ENCODE peak calls at places on chromosomes 13 and 19, in six cellular contexts. One of them, this sample, is unnamed.

GRCh38 chr13:77865588-77865987 is 53.0 kb downstream of the EDNRB start:
- DNase-seq in breast epithelium: no peak
- DNase-seq in tibial artery: no peak
- DNase-seq in keratinocyte: no peak
- DNase-seq in dorsolateral prefrontal cortex: no peak
- DNase-seq in astrocyte: no peak
- DNase-seq in this sample: no peak

GRCh38 chr19:33309826-33310225 is 7.5 kb upstream of the CEBPA start:
- DNase-seq in keratinocyte: no peak
- DNase-seq in astrocyte: no peak
- DNase-seq in dorsolateral prefrontal cortex: no peak
- DNase-seq in breast epithelium: no peak
- DNase-seq in tibial artery: no peak
- DNase-seq in this sample: no peak

GRCh38 chr19:21321996-21322395 is 7.2 kb downstream of the ZNF708 start:
- DNase-seq in keratinocyte: no peak
- DNase-seq in astrocyte: peak; percentile 75
- DNase-seq in breast epithelium: no peak
- DNase-seq in dorsolateral prefrontal cortex: no peak
- DNase-seq in tibial artery: no peak
- DNase-seq in this sample: no peak

GRCh38 chr13:32153056-32153455 is 121.5 kb downstream of the FRY start:
- DNase-seq in dorsolateral prefrontal cortex: no peak
- DNase-seq in keratinocyte: no peak
- DNase-seq in tibial artery: no peak
- DNase-seq in breast epithelium: no peak
- DNase-seq in astrocyte: peak; percentile 78
- DNase-seq in this sample: no peak

GRCh38 chr13:99417151-99417820 is 84.0 kb upstream of the TM9SF2 start:
- DNase-seq in breast epithelium: no peak
- DNase-seq in keratinocyte: no peak
- DNase-seq in dorsolateral prefrontal cortex: no peak
- DNase-seq in tibial artery: no peak
- DNase-seq in astrocyte: no peak
- DNase-seq in this sample: no peak

GRCh38 chr13:55777612-55778011 is 1363.1 kb upstream of the PRR20A start:
- DNase-seq in breast epithelium: no peak
- DNase-seq in dorsolateral prefrontal cortex: no peak
- DNase-seq in keratinocyte: no peak
- DNase-seq in tibial artery: no peak
- DNase-seq in astrocyte: no peak
- DNase-seq in this sample: no peak

GRCh38 chr13:109778102-109778542 is 8.3 kb downstream of the IRS2 start:
- DNase-seq in astrocyte: peak; percentile 71
- DNase-seq in tibial artery: no peak
- DNase-seq in breast epithelium: no peak
- DNase-seq in dorsolateral prefrontal cortex: no peak
- DNase-seq in keratinocyte: no peak
- DNase-seq in this sample: no peak

GRCh38 chr13:22126433-22127021 is 455.7 kb downstream of the FGF9 start:
- DNase-seq in tibial artery: no peak
- DNase-seq in keratinocyte: no peak
- DNase-seq in breast epithelium: no peak
- DNase-seq in astrocyte: no peak
- DNase-seq in dorsolateral prefrontal cortex: no peak
- DNase-seq in this sample: no peak

GRCh38 chr13:108681986-108682562 is 52.7 kb downstream of the MYO16 start:
- DNase-seq in tibial artery: no peak
- DNase-seq in dorsolateral prefrontal cortex: no peak
- DNase-seq in astrocyte: peak; percentile 12
- DNase-seq in keratinocyte: no peak
- DNase-seq in breast epithelium: no peak
- DNase-seq in this sample: no peak

GRCh38 chr19:34336781-34337271 is 28.2 kb upstream of the GPI start:
- DNase-seq in dorsolateral prefrontal cortex: no peak
- DNase-seq in astrocyte: no peak
- DNase-seq in tibial artery: no peak
- DNase-seq in breast epithelium: no peak
- DNase-seq in keratinocyte: no peak
- DNase-seq in this sample: no peak

GRCh38 chr13:98909016-98909415 is 68.8 kb downstream of the DOCK9 start:
- DNase-seq in keratinocyte: no peak
- DNase-seq in astrocyte: no peak
- DNase-seq in tibial artery: no peak
- DNase-seq in dorsolateral prefrontal cortex: no peak
- DNase-seq in breast epithelium: no peak
- DNase-seq in this sample: no peak

GRCh38 chr13:24495151-24495729 is 17.3 kb downstream of the PARP4 start:
- DNase-seq in astrocyte: no peak
- DNase-seq in tibial artery: no peak
- DNase-seq in keratinocyte: no peak
- DNase-seq in breast epithelium: no peak
- DNase-seq in dorsolateral prefrontal cortex: no peak
- DNase-seq in this sample: no peak

GRCh38 chr13:50267917-50268316 is 252.7 kb downstream of the KCNRG start:
- DNase-seq in dorsolateral prefrontal cortex: no peak
- DNase-seq in keratinocyte: no peak
- DNase-seq in tibial artery: no peak
- DNase-seq in breast epithelium: no peak
- DNase-seq in astrocyte: no peak
- DNase-seq in this sample: no peak

GRCh38 chr19:8618751-8619150 is 8.2 kb upstream of the ADAMTS10 start:
- DNase-seq in keratinocyte: no peak
- DNase-seq in dorsolateral prefrontal cortex: no peak
- DNase-seq in astrocyte: no peak
- DNase-seq in tibial artery: no peak
- DNase-seq in breast epithelium: no peak
- DNase-seq in this sample: no peak

GRCh38 chr13:43883636-43884035 is 3.9 kb downstream of the LACC1 start:
- DNase-seq in astrocyte: peak; percentile 27
- DNase-seq in keratinocyte: no peak
- DNase-seq in breast epithelium: no peak
- DNase-seq in dorsolateral prefrontal cortex: no peak
- DNase-seq in tibial artery: no peak
- DNase-seq in this sample: no peak

GRCh38 chr13:113122571-113123225 is at the start of gene F10:
- DNase-seq in keratinocyte: no peak
- DNase-seq in astrocyte: no peak
- DNase-seq in dorsolateral prefrontal cortex: no peak
- DNase-seq in tibial artery: peak; percentile 75
- DNase-seq in breast epithelium: no peak
- DNase-seq in this sample: no peak

GRCh38 chr13:75836441-75836840 is 200.3 kb downstream of the LMO7 start:
- DNase-seq in tibial artery: no peak
- DNase-seq in keratinocyte: no peak
- DNase-seq in breast epithelium: peak; percentile 34
- DNase-seq in astrocyte: no peak
- DNase-seq in dorsolateral prefrontal cortex: no peak
- DNase-seq in this sample: no peak

DNA sequence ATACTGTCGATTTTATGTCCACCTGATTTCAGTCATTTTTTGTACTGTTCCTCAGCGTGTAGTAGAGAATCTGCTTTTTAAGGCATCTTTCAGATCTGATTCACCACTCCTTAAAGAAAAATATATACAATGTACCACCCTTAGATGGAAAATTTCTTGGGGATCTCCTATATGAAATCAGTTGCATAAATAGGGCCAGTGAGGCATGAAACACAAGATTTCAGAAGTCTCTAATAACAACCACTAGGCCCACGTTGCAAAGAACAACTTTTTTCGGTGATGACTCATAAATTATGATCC is 1.4 kb downstream of the USP12 start:
- DNase-seq in keratinocyte: no peak
- DNase-seq in breast epithelium: no peak
- DNase-seq in astrocyte: peak; percentile 78
- DNase-seq in tibial artery: no peak
- DNase-seq in dorsolateral prefrontal cortex: no peak
- DNase-seq in this sample: no peak
- H3K4me3 ChIP-seq in keratinocyte: peak overlapping the region; percentile 52
- H3K4me3 ChIP-seq in breast epithelium: peak overlapping the region; percentile 99
- H3K4me3 ChIP-seq in astrocyte: peak overlapping the region; percentile 77
- H3K4me3 ChIP-seq in tibial artery: peak overlapping the region; percentile 67
- H3K4me3 ChIP-seq in dorsolateral prefrontal cortex: peak overlapping the region; percentile 77
- H3K4me3 ChIP-seq in this sample: peak overlapping the region; percentile 63

DNA sequence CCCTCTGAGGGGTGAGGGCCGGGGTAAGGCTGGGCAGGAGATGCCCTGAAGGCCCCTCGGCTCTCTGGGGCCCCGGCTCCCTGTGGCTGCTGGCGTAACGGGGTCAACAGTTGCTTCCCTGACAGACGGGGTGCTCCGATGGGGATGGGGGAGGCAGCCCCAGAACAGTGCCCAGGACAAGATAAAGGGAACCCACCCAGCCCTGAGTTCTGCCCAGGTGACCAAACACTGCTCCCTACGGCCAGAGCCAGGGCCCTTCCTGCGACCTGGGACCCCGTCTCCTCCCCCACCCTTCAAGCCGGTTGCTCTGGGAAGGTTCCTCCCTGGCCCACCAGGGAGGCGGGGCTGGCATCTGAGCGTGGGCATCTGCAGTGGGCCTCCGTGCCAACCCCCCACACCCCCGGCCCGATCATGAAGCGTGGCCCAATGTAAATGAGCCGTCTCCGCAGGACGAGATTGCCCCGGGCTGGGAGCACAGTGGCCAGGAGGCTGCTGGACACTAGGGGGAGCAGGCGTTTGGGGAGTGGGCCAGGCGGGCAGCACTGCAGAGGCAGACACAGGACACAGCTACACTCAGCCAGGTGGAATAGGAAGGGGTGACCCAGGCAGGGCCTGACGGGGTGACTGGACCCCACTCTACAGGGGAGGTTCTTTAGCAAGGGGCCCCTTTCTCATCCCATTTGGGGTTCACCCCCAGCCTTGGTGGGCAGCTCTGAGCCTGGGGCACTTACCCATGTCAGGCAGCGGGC is 1.1 kb upstream of the NKPD1 start:
- DNase-seq in astrocyte: no peak
- DNase-seq in keratinocyte: no peak
- DNase-seq in dorsolateral prefrontal cortex: no peak
- DNase-seq in breast epithelium: no peak
- DNase-seq in tibial artery: no peak
- DNase-seq in this sample: no peak
- TF ChIP-seq CTCF in astrocyte: peak; percentile 40
- TF ChIP-seq CTCF in keratinocyte: peak; percentile 44
- TF ChIP-seq CTCF in dorsolateral prefrontal cortex: peak; percentile 30
- TF ChIP-seq CTCF in breast epithelium: peak; percentile 38
- TF ChIP-seq CTCF in tibial artery: peak; percentile 26
- TF ChIP-seq CTCF in this sample: peak; percentile 71

GRCh38 chr13:72127031-72127430 is 260.0 kb upstream of the DACH1 start:
- DNase-seq in astrocyte: no peak
- DNase-seq in dorsolateral prefrontal cortex: no peak
- DNase-seq in tibial artery: no peak
- DNase-seq in breast epithelium: no peak
- DNase-seq in keratinocyte: no peak
- DNase-seq in this sample: no peak
- H3K4me3 ChIP-seq in astrocyte: no peak overlapping the region
- H3K4me3 ChIP-seq in dorsolateral prefrontal cortex: no peak overlapping the region
- H3K4me3 ChIP-seq in tibial artery: no peak overlapping the region
- H3K4me3 ChIP-seq in breast epithelium: no peak overlapping the region
- H3K4me3 ChIP-seq in keratinocyte: no peak overlapping the region
- H3K4me3 ChIP-seq in this sample: no peak overlapping the region

GRCh38 chr19:42123765-42124164 is 8.5 kb downstream of the POU2F2 start:
- DNase-seq in astrocyte: no peak
- DNase-seq in tibial artery: no peak
- DNase-seq in dorsolateral prefrontal cortex: no peak
- DNase-seq in breast epithelium: no peak
- DNase-seq in keratinocyte: no peak
- DNase-seq in this sample: no peak
- TF ChIP-seq CTCF in astrocyte: no peak
- TF ChIP-seq CTCF in tibial artery: no peak
- TF ChIP-seq CTCF in dorsolateral prefrontal cortex: no peak
- TF ChIP-seq CTCF in breast epithelium: no peak
- TF ChIP-seq CTCF in keratinocyte: no peak
- TF ChIP-seq CTCF in this sample: no peak

GRCh38 chr19:58262922-58263296 is 15.8 kb upstream of the ZNF8 start:
- DNase-seq in astrocyte: no peak
- DNase-seq in tibial artery: no peak
- DNase-seq in keratinocyte: no peak
- DNase-seq in breast epithelium: no peak
- DNase-seq in dorsolateral prefrontal cortex: no peak
- DNase-seq in this sample: no peak
- H3K4me3 ChIP-seq in astrocyte: peak overlapping the region; percentile 13
- H3K4me3 ChIP-seq in tibial artery: no peak overlapping the region
- H3K4me3 ChIP-seq in keratinocyte: no peak overlapping the region
- H3K4me3 ChIP-seq in breast epithelium: peak overlapping the region; percentile 27
- H3K4me3 ChIP-seq in dorsolateral prefrontal cortex: no peak overlapping the region
- H3K4me3 ChIP-seq in this sample: no peak overlapping the region

DNA sequence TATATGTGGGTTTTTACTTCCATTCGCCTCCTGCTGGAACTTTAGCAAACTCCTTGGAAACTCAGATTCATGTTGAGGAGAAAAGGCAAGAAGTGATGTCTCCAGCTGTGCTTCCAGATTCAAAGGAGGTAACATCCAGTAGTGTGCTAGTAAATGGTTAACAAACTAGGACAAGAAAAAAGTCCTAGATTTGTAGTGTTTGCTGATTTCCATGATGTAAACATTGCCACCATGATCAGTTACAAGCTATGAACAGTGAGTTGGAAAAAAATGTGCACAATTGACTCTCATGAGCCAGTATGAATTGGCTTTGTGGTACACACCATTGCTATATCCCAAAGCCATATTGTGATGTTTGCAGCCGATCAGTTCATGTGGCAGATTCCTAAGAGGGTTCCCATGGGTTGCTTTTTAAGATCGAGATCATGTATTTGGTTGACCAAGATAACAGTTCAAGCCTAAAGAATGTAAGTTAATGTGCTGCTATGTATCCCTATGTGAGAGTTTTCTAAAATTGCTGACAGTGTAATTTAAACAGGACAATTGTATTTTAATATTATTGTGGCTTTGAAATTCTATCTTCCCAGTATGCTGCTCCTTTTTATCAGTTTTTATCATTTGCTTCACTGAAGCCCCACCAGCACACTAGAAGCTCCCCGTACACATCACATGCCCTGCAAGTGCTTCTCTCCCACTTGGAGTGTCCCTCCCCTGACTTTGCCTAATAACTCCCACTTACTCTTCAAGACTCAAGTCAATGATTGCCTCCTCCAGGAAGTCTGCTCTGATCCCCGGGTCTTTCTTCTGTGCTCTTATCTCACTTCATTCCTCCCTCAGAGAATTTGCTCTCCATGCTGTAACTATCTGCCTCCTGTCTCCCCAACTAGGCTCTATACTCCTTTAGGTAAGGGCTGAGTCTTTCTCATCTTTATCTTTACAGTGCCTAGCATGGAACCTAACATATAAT is 148.3 kb downstream of the RGCC start:
- DNase-seq in keratinocyte: no peak
- DNase-seq in tibial artery: no peak
- DNase-seq in dorsolateral prefrontal cortex: no peak
- DNase-seq in astrocyte: no peak
- DNase-seq in breast epithelium: no peak
- DNase-seq in this sample: no peak
- TF ChIP-seq CTCF in keratinocyte: no peak
- TF ChIP-seq CTCF in tibial artery: no peak
- TF ChIP-seq CTCF in dorsolateral prefrontal cortex: no peak
- TF ChIP-seq CTCF in astrocyte: no peak
- TF ChIP-seq CTCF in breast epithelium: no peak
- TF ChIP-seq CTCF in this sample: peak; percentile 7

This sample was measured in epithelial cell of proximal tubule.